ENCODE peak calls at places on chromosomes 1 and 21, in seven cellular contexts. One of them, this sample, is unnamed. For H3K9me3, the result is how much of the 10 kb centered on the place peaks cover.

GRCh38 chr1:121483234-121483633 is 298.5 kb downstream of the SRGAP2C start:
- DNase-seq in suprapubic skin: no peak
- DNase-seq in CD8-positive, alpha-beta memory T cell: no peak
- DNase-seq in GM23248: no peak
- DNase-seq in tibial artery: no peak
- DNase-seq in psoas muscle: no peak
- DNase-seq in ascending aorta: no peak
- DNase-seq in this sample: no peak

GRCh38 chr1:180643693-180644092 is 11.9 kb downstream of the XPR1 start:
- DNase-seq in tibial artery: no peak
- DNase-seq in CD8-positive, alpha-beta memory T cell: no peak
- DNase-seq in GM23248: peak
- DNase-seq in ascending aorta: no peak
- DNase-seq in suprapubic skin: no peak
- DNase-seq in psoas muscle: no peak
- DNase-seq in this sample: no peak

GRCh38 chr1:245197911-245198379 is 43.2 kb downstream of the KIF26B start:
- DNase-seq in GM23248: peak
- DNase-seq in suprapubic skin: no peak
- DNase-seq in ascending aorta: no peak
- DNase-seq in CD8-positive, alpha-beta memory T cell: no peak
- DNase-seq in tibial artery: no peak
- DNase-seq in psoas muscle: no peak
- DNase-seq in this sample: no peak

GRCh38 chr1:23624440-23624839 is 65.1 kb upstream of the ID3 start:
- DNase-seq in suprapubic skin: no peak
- DNase-seq in ascending aorta: no peak
- DNase-seq in psoas muscle: no peak
- DNase-seq in CD8-positive, alpha-beta memory T cell: no peak
- DNase-seq in GM23248: no peak
- DNase-seq in tibial artery: no peak
- DNase-seq in this sample: no peak

GRCh38 chr1:27650527-27651175 is 15.7 kb upstream of the FGR start:
- DNase-seq in psoas muscle: no peak
- DNase-seq in GM23248: peak
- DNase-seq in ascending aorta: no peak
- DNase-seq in CD8-positive, alpha-beta memory T cell: no peak
- DNase-seq in tibial artery: no peak
- DNase-seq in suprapubic skin: no peak
- DNase-seq in this sample: no peak

GRCh38 chr1:89112871-89113613 is 12.9 kb downstream of the GBP2 start:
- DNase-seq in psoas muscle: no peak
- DNase-seq in GM23248: no peak
- DNase-seq in ascending aorta: no peak
- DNase-seq in suprapubic skin: no peak
- DNase-seq in CD8-positive, alpha-beta memory T cell: no peak
- DNase-seq in tibial artery: no peak
- DNase-seq in this sample: no peak

GRCh38 chr1:114108741-114109255 is 44.9 kb downstream of the SYT6 start:
- DNase-seq in suprapubic skin: no peak
- DNase-seq in tibial artery: no peak
- DNase-seq in ascending aorta: no peak
- DNase-seq in psoas muscle: no peak
- DNase-seq in GM23248: no peak
- DNase-seq in CD8-positive, alpha-beta memory T cell: no peak
- DNase-seq in this sample: no peak

GRCh38 chr1:224851210-224851849 is 78.1 kb upstream of the DNAH14 start:
- DNase-seq in suprapubic skin: no peak
- DNase-seq in psoas muscle: peak
- DNase-seq in GM23248: peak
- DNase-seq in CD8-positive, alpha-beta memory T cell: peak
- DNase-seq in tibial artery: peak
- DNase-seq in ascending aorta: no peak
- DNase-seq in this sample: no peak

GRCh38 chr1:192584951-192585350 is 9.4 kb downstream of the RGS1 start:
- DNase-seq in psoas muscle: no peak
- DNase-seq in ascending aorta: no peak
- DNase-seq in GM23248: no peak
- DNase-seq in suprapubic skin: no peak
- DNase-seq in tibial artery: no peak
- DNase-seq in CD8-positive, alpha-beta memory T cell: no peak
- DNase-seq in this sample: no peak

GRCh38 chr21:46423546-46424061 is 35.1 kb upstream of the DIP2A start:
- DNase-seq in ascending aorta: no peak
- DNase-seq in GM23248: no peak
- DNase-seq in CD8-positive, alpha-beta memory T cell: no peak
- DNase-seq in suprapubic skin: no peak
- DNase-seq in psoas muscle: no peak
- DNase-seq in tibial artery: no peak
- DNase-seq in this sample: no peak

GRCh38 chr1:9426291-9426711 is 113.0 kb upstream of the SLC25A33 start:
- DNase-seq in psoas muscle: no peak
- DNase-seq in GM23248: no peak
- DNase-seq in suprapubic skin: no peak
- DNase-seq in tibial artery: no peak
- DNase-seq in CD8-positive, alpha-beta memory T cell: peak
- DNase-seq in ascending aorta: no peak
- DNase-seq in this sample: peak

GRCh38 chr1:18211764-18212163 is 104.2 kb downstream of the IGSF21 start:
- DNase-seq in GM23248: peak
- DNase-seq in ascending aorta: no peak
- DNase-seq in tibial artery: no peak
- DNase-seq in psoas muscle: no peak
- DNase-seq in suprapubic skin: no peak
- DNase-seq in CD8-positive, alpha-beta memory T cell: no peak
- DNase-seq in this sample: peak

GRCh38 chr1:160260436-160261382 is 1.6 kb downstream of the DCAF8 start:
- DNase-seq in suprapubic skin: no peak
- DNase-seq in tibial artery: no peak
- DNase-seq in CD8-positive, alpha-beta memory T cell: no peak
- DNase-seq in psoas muscle: no peak
- DNase-seq in GM23248: peak
- DNase-seq in ascending aorta: no peak
- DNase-seq in this sample: no peak

GRCh38 chr1:91569411-91570104 is 68.9 kb downstream of the CDC7 start:
- DNase-seq in CD8-positive, alpha-beta memory T cell: no peak
- DNase-seq in tibial artery: peak
- DNase-seq in suprapubic skin: peak
- DNase-seq in GM23248: peak
- DNase-seq in ascending aorta: peak
- DNase-seq in psoas muscle: peak
- DNase-seq in this sample: peak

GRCh38 chr1:232328496-232329102 is 301.3 kb downstream of the SIPA1L2 start:
- DNase-seq in suprapubic skin: no peak
- DNase-seq in ascending aorta: no peak
- DNase-seq in GM23248: no peak
- DNase-seq in CD8-positive, alpha-beta memory T cell: no peak
- DNase-seq in psoas muscle: no peak
- DNase-seq in tibial artery: no peak
- DNase-seq in this sample: no peak

GRCh38 chr1:144101397-144102050 is 129.7 kb upstream of the FAM72C start:
- DNase-seq in psoas muscle: peak
- DNase-seq in tibial artery: peak
- DNase-seq in CD8-positive, alpha-beta memory T cell: peak
- DNase-seq in suprapubic skin: peak
- DNase-seq in ascending aorta: no peak
- DNase-seq in GM23248: peak
- DNase-seq in this sample: peak

GRCh38 chr1:41799723-41800122 is 119.0 kb downstream of the HIVEP3 start:
- DNase-seq in psoas muscle: no peak
- DNase-seq in GM23248: peak
- DNase-seq in CD8-positive, alpha-beta memory T cell: no peak
- DNase-seq in suprapubic skin: no peak
- DNase-seq in ascending aorta: no peak
- DNase-seq in tibial artery: no peak
- DNase-seq in this sample: no peak

GRCh38 chr1:2875677-2876531 is 74.4 kb upstream of the TTC34 start:
- DNase-seq in ascending aorta: no peak
- DNase-seq in tibial artery: no peak
- DNase-seq in CD8-positive, alpha-beta memory T cell: no peak
- DNase-seq in GM23248: peak
- DNase-seq in suprapubic skin: no peak
- DNase-seq in psoas muscle: no peak
- DNase-seq in this sample: no peak

GRCh38 chr1:2879026-2879425 is 77.5 kb upstream of the TTC34 start:
- DNase-seq in psoas muscle: no peak
- DNase-seq in CD8-positive, alpha-beta memory T cell: no peak
- DNase-seq in tibial artery: no peak
- DNase-seq in ascending aorta: no peak
- DNase-seq in suprapubic skin: no peak
- DNase-seq in GM23248: no peak
- DNase-seq in this sample: no peak

GRCh38 chr1:2878591-2878990 is 77.1 kb upstream of the TTC34 start:
- DNase-seq in ascending aorta: no peak
- DNase-seq in suprapubic skin: no peak
- DNase-seq in CD8-positive, alpha-beta memory T cell: no peak
- DNase-seq in GM23248: no peak
- DNase-seq in psoas muscle: no peak
- DNase-seq in tibial artery: no peak
- DNase-seq in this sample: peak

GRCh38 chr1:2877391-2877790 is 75.9 kb upstream of the TTC34 start:
- DNase-seq in psoas muscle: no peak
- DNase-seq in ascending aorta: no peak
- DNase-seq in tibial artery: no peak
- DNase-seq in GM23248: no peak
- DNase-seq in CD8-positive, alpha-beta memory T cell: no peak
- DNase-seq in suprapubic skin: no peak
- DNase-seq in this sample: no peak

DNA sequence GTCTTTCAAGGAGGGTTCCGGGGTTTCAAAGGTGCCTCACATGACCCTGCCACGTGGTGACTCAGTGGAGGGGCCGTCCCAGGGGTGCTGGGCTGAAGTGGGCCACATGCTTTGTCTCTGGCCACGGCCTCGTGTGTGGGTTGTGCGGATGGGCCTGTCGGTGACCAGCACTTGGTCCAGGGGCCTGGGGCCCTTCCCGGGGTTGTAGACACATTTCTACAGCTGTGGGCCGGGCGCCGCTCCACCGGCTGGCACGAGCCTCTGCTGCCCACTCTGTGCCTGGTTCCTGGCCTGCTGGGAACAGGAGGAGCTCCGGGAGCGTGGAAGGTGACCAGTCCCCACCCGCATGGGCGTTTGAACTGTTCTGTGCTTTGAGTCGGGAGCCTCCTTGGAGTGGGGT is 75.4 kb upstream of the TTC34 start:
- DNase-seq in psoas muscle: no peak
- DNase-seq in ascending aorta: no peak
- DNase-seq in tibial artery: no peak
- DNase-seq in GM23248: no peak
- DNase-seq in CD8-positive, alpha-beta memory T cell: no peak
- DNase-seq in suprapubic skin: no peak
- DNase-seq in this sample: peak
- H3K9me3 ChIP-seq in psoas muscle: under half
- H3K9me3 ChIP-seq in ascending aorta: under half
- H3K9me3 ChIP-seq in tibial artery: under half
- H3K9me3 ChIP-seq in GM23248: under half
- H3K9me3 ChIP-seq in CD8-positive, alpha-beta memory T cell: under half
- H3K9me3 ChIP-seq in suprapubic skin: under half
- H3K9me3 ChIP-seq in this sample: under half

DNA sequence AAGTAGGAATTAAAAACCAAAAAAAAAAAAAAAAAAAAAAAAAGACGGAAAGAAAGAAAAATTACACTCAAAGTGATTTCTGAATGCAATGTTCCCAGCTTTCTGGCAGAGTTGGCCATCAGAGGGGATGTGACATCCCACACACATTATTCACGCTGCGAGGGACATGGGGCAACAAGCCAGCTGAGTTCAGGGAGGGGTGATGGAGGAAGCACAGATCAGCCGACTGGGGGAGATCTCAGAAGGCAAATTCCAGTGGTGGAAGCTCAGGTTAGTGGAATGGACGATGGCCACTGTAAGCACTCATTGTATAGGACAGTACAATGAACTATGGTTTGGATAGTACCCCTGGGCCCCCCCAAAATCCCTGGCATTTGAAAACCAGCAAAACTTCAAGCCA is 311.9 kb downstream of the PCP4 start:
- DNase-seq in tibial artery: no peak
- DNase-seq in suprapubic skin: no peak
- DNase-seq in GM23248: no peak
- DNase-seq in psoas muscle: no peak
- DNase-seq in CD8-positive, alpha-beta memory T cell: no peak
- DNase-seq in ascending aorta: no peak
- DNase-seq in this sample: no peak
- H3K9me3 ChIP-seq in tibial artery: under half
- H3K9me3 ChIP-seq in suprapubic skin: under half
- H3K9me3 ChIP-seq in GM23248: under half
- H3K9me3 ChIP-seq in psoas muscle: under half
- H3K9me3 ChIP-seq in CD8-positive, alpha-beta memory T cell: under half
- H3K9me3 ChIP-seq in ascending aorta: under half
- H3K9me3 ChIP-seq in this sample: under half

GRCh38 chr1:238104752-238105151 is 214.0 kb upstream of the ZP4 start:
- DNase-seq in suprapubic skin: no peak
- DNase-seq in GM23248: no peak
- DNase-seq in psoas muscle: no peak
- DNase-seq in CD8-positive, alpha-beta memory T cell: no peak
- DNase-seq in tibial artery: no peak
- DNase-seq in ascending aorta: no peak
- DNase-seq in this sample: no peak

GRCh38 chr1:238111081-238111480 is 220.4 kb upstream of the ZP4 start:
- DNase-seq in GM23248: no peak
- DNase-seq in tibial artery: no peak
- DNase-seq in psoas muscle: no peak
- DNase-seq in ascending aorta: no peak
- DNase-seq in CD8-positive, alpha-beta memory T cell: no peak
- DNase-seq in suprapubic skin: no peak
- DNase-seq in this sample: no peak

GRCh38 chr1:238111521-238111920 is 220.8 kb upstream of the ZP4 start:
- DNase-seq in psoas muscle: no peak
- DNase-seq in CD8-positive, alpha-beta memory T cell: no peak
- DNase-seq in tibial artery: no peak
- DNase-seq in ascending aorta: no peak
- DNase-seq in GM23248: no peak
- DNase-seq in suprapubic skin: no peak
- DNase-seq in this sample: no peak

GRCh38 chr1:238108417-238108816 is 217.7 kb upstream of the ZP4 start:
- DNase-seq in CD8-positive, alpha-beta memory T cell: no peak
- DNase-seq in psoas muscle: no peak
- DNase-seq in GM23248: no peak
- DNase-seq in tibial artery: no peak
- DNase-seq in suprapubic skin: no peak
- DNase-seq in ascending aorta: no peak
- DNase-seq in this sample: no peak

DNA sequence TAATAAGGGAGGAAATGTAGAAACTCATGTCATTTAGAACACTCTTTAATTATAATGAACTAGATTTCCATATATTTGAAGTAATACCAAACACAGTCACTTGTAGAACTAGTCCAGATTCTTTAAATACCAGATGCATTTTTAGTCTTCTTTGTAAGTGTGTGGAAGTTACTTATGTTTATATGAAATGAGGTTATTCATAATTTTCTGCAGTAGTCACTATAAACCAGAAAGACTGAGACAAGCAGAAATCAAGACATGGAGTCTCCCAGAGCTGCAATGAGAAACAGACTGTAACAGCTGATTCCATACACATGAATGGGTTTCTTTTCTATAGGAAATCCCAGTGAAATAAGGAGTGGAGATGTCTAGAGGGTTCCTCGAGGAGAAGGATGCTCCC is 216.6 kb upstream of the ZP4 start:
- DNase-seq in ascending aorta: no peak
- DNase-seq in GM23248: no peak
- DNase-seq in suprapubic skin: no peak
- DNase-seq in tibial artery: no peak
- DNase-seq in CD8-positive, alpha-beta memory T cell: no peak
- DNase-seq in psoas muscle: no peak
- DNase-seq in this sample: no peak
- H3K9me3 ChIP-seq in ascending aorta: under half
- H3K9me3 ChIP-seq in GM23248: under half
- H3K9me3 ChIP-seq in suprapubic skin: under half
- H3K9me3 ChIP-seq in tibial artery: under half
- H3K9me3 ChIP-seq in CD8-positive, alpha-beta memory T cell: under half
- H3K9me3 ChIP-seq in psoas muscle: under half
- H3K9me3 ChIP-seq in this sample: under half

GRCh38 chr21:23952269-23952668 is 1655.0 kb downstream of the MRPL39 start:
- DNase-seq in ascending aorta: no peak
- DNase-seq in psoas muscle: no peak
- DNase-seq in tibial artery: no peak
- DNase-seq in GM23248: no peak
- DNase-seq in suprapubic skin: no peak
- DNase-seq in CD8-positive, alpha-beta memory T cell: no peak
- DNase-seq in this sample: no peak
- H3K9me3 ChIP-seq in ascending aorta: under half
- H3K9me3 ChIP-seq in psoas muscle: under half
- H3K9me3 ChIP-seq in tibial artery: under half
- H3K9me3 ChIP-seq in GM23248: under half
- H3K9me3 ChIP-seq in suprapubic skin: under half
- H3K9me3 ChIP-seq in CD8-positive, alpha-beta memory T cell: under half
- H3K9me3 ChIP-seq in this sample: under half